ENCODE peak calls at places on chromosomes 12 and 14, in ten cellular contexts. V is T-helper 9 cell, A is AML-193, T is OCI-M1, X is GM23338, O is neuronal stem cell, B is right atrium auricular region, D is ACHN, E is WTC11, P is left ventricle myocardium superior. G is an unnamed sample.

GRCh38 chr12:4272014-4272975 is 1.3 kb upstream of the CCND2 start:
- DNase-seq in T (peak), A (peak), D (peak), P (peak), V (peak), B (peak), X (peak), E (peak), O (peak), G (peak)

GRCh38 chr14:53741379-53742225 is 215.0 kb downstream of the BMP4 start:
- DNase-seq in A (no peak), X (no peak), P (no peak), T (no peak), B (no peak), O (no peak), D (no peak), V (no peak), E (no peak), G (no peak)

GRCh38 chr12:53585726-53586125 is 40.5 kb downstream of the ATF7 start:
- DNase-seq in T (peak), E (no peak), O (no peak), V (no peak), B (no peak), P (no peak), X (no peak), D (no peak), A (no peak), G (no peak)

GRCh38 chr12:100675432-100675831 is 101.9 kb downstream of the GAS2L3 start:
- DNase-seq in P (no peak), X (no peak), V (no peak), D (peak), B (no peak), T (peak), E (no peak), A (no peak), O (no peak), G (no peak)

GRCh38 chr12:29547151-29547561 is 49.7 kb upstream of the OVCH1 start:
- DNase-seq in O (no peak), P (no peak), E (no peak), V (no peak), B (no peak), T (no peak), X (peak), A (no peak), D (no peak), G (no peak)

GRCh38 chr14:21436567-21437062 is 19.3 kb downstream of the CHD8 start:
- DNase-seq in T (no peak), B (no peak), P (no peak), O (no peak), A (no peak), D (no peak), X (no peak), V (no peak), E (no peak), G (no peak)

GRCh38 chr12:125633686-125634085 is 568.5 kb downstream of the AACS start:
- DNase-seq in O (no peak), E (no peak), P (no peak), T (no peak), D (no peak), B (no peak), X (no peak), V (no peak), A (no peak), G (no peak)

GRCh38 chr12:19873146-19873545 is 433.9 kb downstream of the AEBP2 start:
- DNase-seq in D (no peak), E (no peak), A (no peak), X (no peak), T (no peak), B (no peak), P (no peak), V (no peak), O (no peak), G (no peak)

GRCh38 chr12:106956048-106956935 is 585 bp downstream of the TMEM263 start:
- DNase-seq in A (peak), V (peak), X (peak), D (peak), T (peak), P (peak), E (peak), O (peak), B (peak), G (peak)

GRCh38 chr12:95390932-95391331 is 83.0 kb upstream of the METAP2 start:
- DNase-seq in X (no peak), D (no peak), B (no peak), E (no peak), A (no peak), O (no peak), P (no peak), V (no peak), T (no peak), G (no peak)

GRCh38 chr14:104297313-104297704 is 158.9 kb downstream of the KIF26A start:
- DNase-seq in D (no peak), V (no peak), B (no peak), P (peak), O (no peak), A (no peak), E (no peak), X (no peak), T (no peak), G (peak)

GRCh38 chr12:57893460-57894353 is 47.2 kb upstream of the CTDSP2 start:
- DNase-seq in P (peak), D (no peak), B (peak), V (no peak), T (peak), O (no peak), E (peak), A (no peak), X (peak), G (peak)

GRCh38 chr14:105894125-105894977 is 368.0 kb downstream of the TMEM121 start:
- DNase-seq in B (no peak), V (no peak), D (no peak), P (peak), O (no peak), X (no peak), A (no peak), E (peak), T (no peak), G (peak)

GRCh38 chr12:113271853-113272561 is 50.7 kb downstream of the TPCN1 start:
- DNase-seq in D (no peak), E (no peak), P (peak), X (peak), A (no peak), O (no peak), V (no peak), T (peak), B (peak), G (peak)

GRCh38 chr14:94770251-94770749 is 387 bp upstream of the GSC start:
- DNase-seq in B (no peak), P (no peak), E (no peak), D (no peak), A (no peak), O (no peak), T (no peak), V (no peak), X (peak), G (no peak)

GRCh38 chr12:124369901-124370378 is 75.0 kb downstream of the RFLNA start:
- DNase-seq in X (no peak), A (no peak), O (no peak), T (no peak), E (no peak), V (no peak), P (no peak), B (peak), D (no peak), G (no peak)

GRCh38 chr12:97164936-97165335 is 257.9 kb downstream of the NEDD1 start:
- DNase-seq in E (no peak), B (no peak), T (no peak), V (no peak), P (no peak), D (no peak), X (no peak), A (no peak), O (no peak), G (no peak)

GRCh38 chr12:108854453-108855283 is 2.7 kb downstream of the SSH1 start:
- DNase-seq in E (no peak), V (no peak), P (peak), D (peak), A (no peak), T (no peak), X (no peak), O (no peak), B (peak), G (no peak)

GRCh38 chr14:32594766-32595165 is 265.7 kb downstream of the AKAP6 start:
- DNase-seq in D (no peak), T (no peak), B (no peak), P (no peak), O (no peak), A (no peak), V (no peak), X (no peak), E (no peak), G (no peak)

GRCh38 chr14:44699391-44699790 is 192.3 kb upstream of the FSCB start:
- DNase-seq in T (no peak), D (no peak), O (no peak), V (no peak), B (no peak), X (no peak), A (no peak), P (no peak), E (no peak), G (no peak)

GRCh38 chr14:103897075-103897947 is 30.9 kb upstream of the TDRD9 start:
- DNase-seq in T (no peak), E (no peak), O (no peak), P (peak), B (no peak), V (no peak), A (no peak), D (peak), X (no peak), G (peak)

GRCh38 chr12:113445544-113446176 is 23.5 kb downstream of the SDSL start:
- DNase-seq in D (no peak), V (no peak), O (no peak), X (no peak), P (no peak), A (peak), T (peak), E (no peak), B (no peak), G (no peak)

GRCh38 chr14:61559641-61560201 is 135.6 kb upstream of the HIF1A start:
- DNase-seq in E (no peak), B (peak), V (no peak), A (no peak), P (no peak), X (peak), O (no peak), T (no peak), D (peak), G (no peak)

GRCh38 chr12:3041558-3042164 is 35.5 kb upstream of the TSPAN9 start:
- DNase-seq in D (peak), V (peak), T (peak), P (peak), A (peak), B (no peak), X (peak), O (peak), E (peak), G (no peak)